ENCODE peak calls at places on chromosomes 4 and X, in seven cellular contexts. U, A, K, R, E, Q and I are unnamed samples.

GRCh38 chrX:40068048-40068447 is 29.7 kb downstream of the BCOR start:
- DNase-seq in U (no peak), A (no peak), K (no peak), R (no peak), E (no peak), Q (no peak), I (no peak)

GRCh38 chr4:123600426-123600825 is 203.8 kb downstream of the SPRY1 start:
- DNase-seq in U (no peak), A (no peak), K (no peak), R (no peak), E (no peak), Q (no peak), I (no peak)

GRCh38 chrX:13051529-13052172 is 7.2 kb upstream of the FAM9C start:
- DNase-seq in U (no peak), A (no peak), K (peak), R (no peak), E (no peak), Q (no peak), I (no peak)

GRCh38 chr4:122672091-122672490 is 51.2 kb upstream of the IL21 start:
- DNase-seq in U (no peak), A (no peak), K (no peak), R (no peak), E (peak), Q (no peak), I (no peak)

GRCh38 chr4:81452452-81453011 is 19.2 kb downstream of the RASGEF1B start:
- DNase-seq in U (no peak), A (no peak), K (no peak), R (no peak), E (peak), Q (no peak), I (no peak)

GRCh38 chrX:103734125-103734760 is 23.5 kb downstream of the TMEM31 start:
- DNase-seq in U (no peak), A (no peak), K (no peak), R (no peak), E (no peak), Q (no peak), I (no peak)

GRCh38 chr4:33381806-33382205 is 2661.6 kb downstream of the PCDH7 start:
- DNase-seq in U (no peak), A (no peak), K (no peak), R (no peak), E (no peak), Q (no peak), I (no peak)

GRCh38 chrX:69493193-69493592 is 10.9 kb upstream of the NALF2 start:
- DNase-seq in U (no peak), A (no peak), K (no peak), R (peak), E (no peak), Q (peak), I (peak)

GRCh38 chrX:9456250-9457074 is 8.4 kb upstream of the TBL1X start:
- DNase-seq in U (no peak), A (no peak), K (no peak), R (no peak), E (no peak), Q (no peak), I (no peak)

GRCh38 chrX:2928583-2929434 is at the start of gene ARSD:
- DNase-seq in U (peak), A (peak), K (no peak), R (peak), E (no peak), Q (peak), I (no peak)

GRCh38 chr4:118849867-118850812 is 14.2 kb upstream of the SEC24D start:
- DNase-seq in U (no peak), A (no peak), K (no peak), R (no peak), E (peak), Q (no peak), I (no peak)

GRCh38 chrX:95885074-95885473 is 799.6 kb upstream of the DIAPH2 start:
- DNase-seq in U (peak), A (peak), K (no peak), R (peak), E (no peak), Q (peak), I (no peak)

GRCh38 chr4:16461362-16461761 is 235.1 kb upstream of the TAPT1 start:
- DNase-seq in U (no peak), A (no peak), K (no peak), R (no peak), E (no peak), Q (no peak), I (no peak)

GRCh38 chrX:85051627-85052026 is 48.0 kb downstream of the APOOL start:
- DNase-seq in U (no peak), A (no peak), K (no peak), R (no peak), E (no peak), Q (no peak), I (no peak)

GRCh38 chr4:82661601-82662000 is 99.8 kb upstream of the TMEM150C start:
- DNase-seq in U (no peak), A (no peak), K (no peak), R (no peak), E (no peak), Q (no peak), I (no peak)

GRCh38 chr4:54737421-54737820 is 79.7 kb downstream of the KIT start:
- DNase-seq in U (no peak), A (no peak), K (no peak), R (no peak), E (no peak), Q (no peak), I (no peak)

GRCh38 chrX:7170903-7171302 is 22.9 kb upstream of the PUDP start:
- DNase-seq in U (no peak), A (no peak), K (no peak), R (peak), E (peak), Q (no peak), I (peak)

GRCh38 chrX:153900806-153901752 is 3.4 kb upstream of the AVPR2 start:
- DNase-seq in U (peak), A (no peak), K (peak), R (peak), E (peak), Q (peak), I (peak)

GRCh38 chr4:166527500-166527899 is 654.5 kb downstream of the TLL1 start:
- DNase-seq in U (no peak), A (no peak), K (no peak), R (no peak), E (no peak), Q (no peak), I (no peak)

GRCh38 chr4:87251104-87251503 is 30.7 kb upstream of the KLHL8 start:
- DNase-seq in U (peak), A (peak), K (no peak), R (no peak), E (no peak), Q (no peak), I (no peak)

GRCh38 chrX:103215037-103215767 is at the start of gene BEX4:
- DNase-seq in U (peak), A (peak), K (no peak), R (peak), E (no peak), Q (peak), I (peak)

GRCh38 chrX:154458116-154458953 is at the start of gene PLXNA3:
- DNase-seq in U (no peak), A (no peak), K (no peak), R (peak), E (no peak), Q (no peak), I (peak)

GRCh38 chr4:13384055-13384454 is 100.1 kb downstream of the RAB28 start:
- DNase-seq in U (no peak), A (no peak), K (no peak), R (no peak), E (no peak), Q (no peak), I (no peak)

GRCh38 chr4:42341518-42342026 is 55.7 kb upstream of the SHISA3 start:
- DNase-seq in U (no peak), A (no peak), K (no peak), R (no peak), E (no peak), Q (no peak), I (no peak)

GRCh38 chrX:3295731-3296130 is 50.7 kb downstream of the MXRA5 start:
- DNase-seq in U (no peak), A (no peak), K (no peak), R (peak), E (no peak), Q (no peak), I (peak)

GRCh38 chr4:101670897-101671296 is 119.6 kb upstream of the BANK1 start:
- DNase-seq in U (peak), A (no peak), K (no peak), R (no peak), E (no peak), Q (no peak), I (no peak)

GRCh38 chr4:168830777-168831512 is 179.1 kb downstream of the CBR4 start:
- DNase-seq in U (no peak), A (no peak), K (no peak), R (no peak), E (no peak), Q (no peak), I (peak)
- H3K4me3 ChIP-seq in U (peak), A (no peak), K (no peak), R (no peak), E (peak), Q (no peak), I (peak)

DNA sequence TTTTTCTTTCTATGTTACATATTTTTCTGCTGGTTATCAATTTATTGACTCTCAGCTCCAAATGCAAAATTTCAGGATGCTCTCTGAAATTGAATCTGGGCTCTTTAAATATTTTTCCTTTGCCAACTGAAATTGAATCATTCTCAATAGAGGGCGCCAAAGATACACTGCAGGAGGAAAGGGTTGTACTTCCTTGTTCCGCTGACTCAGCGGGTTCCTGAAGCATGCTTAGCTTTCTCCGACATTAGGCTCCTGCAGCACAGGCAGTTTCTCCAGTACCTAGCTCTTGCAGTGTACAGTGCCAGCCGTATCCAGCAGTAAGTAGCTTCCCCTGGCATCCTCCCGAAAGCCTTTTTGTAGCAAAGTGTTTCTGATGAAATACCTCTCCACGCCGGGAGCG is 28.8 kb upstream of the CFAP47 start:
- DNase-seq in U (peak), A (peak), K (no peak), R (peak), E (peak), Q (no peak), I (peak)
- TF ChIP-seq CTCF in U (peak), A (peak), K (peak), R (peak), E (peak), Q (no peak), I (peak)

GRCh38 chrX:131728295-131729145 is 184.6 kb downstream of the OR13H1 start:
- DNase-seq in U (no peak), A (no peak), K (peak), R (peak), E (no peak), Q (no peak), I (peak)
- H3K27ac ChIP-seq in U (no peak), A (no peak), K (peak), R (no peak), E (no peak), Q (no peak), I (peak)

DNA sequence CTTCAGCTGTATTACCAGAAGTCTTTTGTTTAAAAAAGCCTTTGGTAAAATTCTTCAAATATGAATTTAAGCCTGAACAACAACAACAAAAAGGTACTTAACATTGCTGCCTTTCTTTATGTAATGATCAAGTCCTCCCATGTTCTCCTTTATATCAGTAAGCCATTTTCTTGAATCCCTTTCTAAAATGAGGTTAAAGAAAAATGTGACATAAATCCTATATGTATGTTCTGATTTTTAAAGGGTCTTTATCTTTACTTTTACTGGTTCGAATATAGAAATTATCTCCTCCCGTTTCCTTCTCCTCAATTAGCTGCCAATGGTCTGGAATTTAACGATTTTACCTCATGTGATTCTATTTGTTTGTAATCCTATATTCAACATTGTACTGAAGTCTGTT is 522.8 kb downstream of the IL1RAPL1 start:
- DNase-seq in U (no peak), A (no peak), K (no peak), R (no peak), E (no peak), Q (no peak), I (no peak)
- H3K4me3 ChIP-seq in U (no peak), A (no peak), K (no peak), R (no peak), E (no peak), Q (no peak), I (no peak)

GRCh38 chrX:38986586-38986985 is 185.3 kb downstream of the MID1IP1 start:
- DNase-seq in U (no peak), A (no peak), K (no peak), R (no peak), E (no peak), Q (no peak), I (peak)
- TF ChIP-seq CTCF in U (no peak), A (no peak), K (no peak), R (no peak), E (no peak), Q (no peak), I (peak)